ENCODE peak calls at places on chromosomes 12 and 14, in four cellular contexts. N is HFFc6, H is cardiac fibroblast, E is AG04450. D is an unnamed sample.

GRCh38 chr14:24334431-24335271 is at the start of gene ADCY4:
- DNase-seq in N (no peak), H (peak; percentile 18), E (no peak), D (no peak)

GRCh38 chr12:65311260-65311659 is 32.8 kb downstream of the MSRB3 start:
- DNase-seq in E (no peak), N (no peak), H (no peak), D (no peak)

GRCh38 chr12:116087962-116088361 is 189.5 kb downstream of the MED13L start:
- DNase-seq in H (no peak), E (no peak), N (no peak), D (no peak)

GRCh38 chr14:90740081-90740480 is 76.1 kb downstream of the TTC7B start:
- DNase-seq in E (no peak), N (no peak), H (no peak), D (no peak)

GRCh38 chr12:3538691-3539030 is 47.7 kb downstream of the PRMT8 start:
- DNase-seq in H (no peak), N (no peak), E (no peak), D (no peak)

GRCh38 chr12:125028106-125028505 is 34.7 kb downstream of the BRI3BP start:
- DNase-seq in N (no peak), H (no peak), E (no peak), D (no peak)

GRCh38 chr12:120534703-120535655 is 823 bp downstream of the RNF10 start:
- DNase-seq in N (peak; percentile 70), H (peak; percentile 87), E (peak; percentile 55), D (peak; percentile 58)

GRCh38 chr12:47730341-47730744 is 5.1 kb upstream of the ENDOU start:
- DNase-seq in H (peak; percentile 14), E (no peak), N (peak; percentile 54), D (no peak)

GRCh38 chr12:55060470-55060869 is 40.7 kb downstream of the NEUROD4 start:
- DNase-seq in E (no peak), H (no peak), N (no peak), D (no peak)

GRCh38 chr14:95431199-95432145 is 85.0 kb downstream of the SYNE3 start:
- DNase-seq in H (peak; percentile 60), N (no peak), E (no peak), D (no peak)

GRCh38 chr12:124099661-124100060 is 126.6 kb downstream of the ZNF664 start:
- DNase-seq in E (no peak), H (no peak), N (no peak), D (no peak)

GRCh38 chr12:1594045-1594294 is 411 bp downstream of the FBXL14 start:
- DNase-seq in H (peak; percentile 59), N (peak; percentile 51), E (no peak), D (no peak)

GRCh38 chr12:114916124-114916523 is 232.1 kb upstream of the TBX3 start:
- DNase-seq in E (no peak), H (peak; percentile 83), N (peak; percentile 90), D (no peak)

GRCh38 chr14:32694795-32695449 is 243.8 kb upstream of the NPAS3 start:
- DNase-seq in H (no peak), E (no peak), N (no peak), D (no peak)

GRCh38 chr12:120321382-120322202 is 6.0 kb downstream of the PLA2G1B start:
- DNase-seq in N (no peak), H (no peak), E (no peak), D (no peak)

GRCh38 chr14:68377459-68377858 is 415.4 kb downstream of the ZFP36L1 start:
- DNase-seq in E (no peak), H (peak; percentile 60), N (no peak), D (no peak)

GRCh38 chr12:47033081-47033480 is 46.3 kb upstream of the PCED1B start:
- DNase-seq in N (no peak), E (no peak), H (peak; percentile 57), D (no peak)

GRCh38 chr12:109558374-109559199 is 14.7 kb downstream of the MMAB start:
- DNase-seq in N (no peak), H (no peak), E (no peak), D (no peak)

GRCh38 chr12:127883013-127883412 is 384.0 kb upstream of the TMEM132C start:
- DNase-seq in E (no peak), N (no peak), H (no peak), D (no peak)

GRCh38 chr12:103748002-103748401 is 93.0 kb downstream of the NT5DC3 start:
- DNase-seq in E (no peak), H (no peak), N (no peak), D (no peak)

GRCh38 chr12:104632724-104633181 is 176.0 kb downstream of the CHST11 start:
- DNase-seq in H (peak; percentile 36), E (peak; percentile 26), N (no peak), D (no peak)

GRCh38 chr12:118827047-118827446 is 154.3 kb upstream of the SRRM4 start:
- DNase-seq in N (no peak), E (no peak), H (no peak), D (no peak)

GRCh38 chr12:21813125-21813524 is 38.6 kb upstream of the KCNJ8 start:
- DNase-seq in N (no peak), E (no peak), H (no peak), D (no peak)

GRCh38 chr14:24231263-24232120 is 675 bp downstream of the NEDD8 start:
- DNase-seq in H (no peak), E (no peak), N (no peak), D (no peak)

GRCh38 chr14:31510222-31510621 is 22.4 kb upstream of the GPR33 start:
- DNase-seq in E (no peak), N (no peak), H (peak; percentile 47), D (no peak)

GRCh38 chr14:102095231-102095870 is 8.5 kb upstream of the HSP90AA1 start:
- DNase-seq in H (peak; percentile 39), E (no peak), N (peak; percentile 23), D (no peak)

GRCh38 chr14:88106377-88106776 is 101.4 kb downstream of the GPR65 start:
- DNase-seq in N (no peak), H (no peak), E (no peak), D (no peak)

GRCh38 chr12:98372340-98373018 is 142.9 kb upstream of the TMPO start:
- DNase-seq in N (no peak), H (no peak), E (no peak), D (no peak)

GRCh38 chr14:65940056-65940735 is 527.7 kb downstream of the FUT8 start:
- DNase-seq in E (no peak), H (peak; percentile 11), N (no peak), D (no peak)

GRCh38 chr14:94227029-94227428 is 52.9 kb downstream of the PPP4R4 start:
- DNase-seq in E (peak; percentile 4), H (peak; percentile 25), N (no peak), D (no peak)

GRCh38 chr12:88251798-88252197 is 109.7 kb downstream of the TMTC3 start:
- DNase-seq in H (no peak), E (no peak), N (no peak), D (no peak)

GRCh38 chr12:20497707-20498106 is 129.4 kb downstream of the PDE3A start:
- DNase-seq in N (no peak), H (no peak), E (no peak), D (no peak)

GRCh38 chr14:76716285-76716684 is 45.0 kb upstream of the VASH1 start:
- DNase-seq in N (no peak), E (no peak), H (no peak), D (no peak)

GRCh38 chr12:9367828-9368227 is 159.6 kb upstream of the PZP start:
- DNase-seq in E (no peak), N (no peak), H (no peak), D (no peak)

GRCh38 chr14:99779751-99780150 is 13.5 kb upstream of the EML1 start:
- DNase-seq in H (peak; percentile 86), N (peak; percentile 87), E (no peak), D (no peak)

GRCh38 chr12:100927825-100928224 is 133.2 kb downstream of the ANO4 start:
- DNase-seq in H (peak; percentile 75), E (peak; percentile 47), N (peak; percentile 44), D (no peak)

DNA sequence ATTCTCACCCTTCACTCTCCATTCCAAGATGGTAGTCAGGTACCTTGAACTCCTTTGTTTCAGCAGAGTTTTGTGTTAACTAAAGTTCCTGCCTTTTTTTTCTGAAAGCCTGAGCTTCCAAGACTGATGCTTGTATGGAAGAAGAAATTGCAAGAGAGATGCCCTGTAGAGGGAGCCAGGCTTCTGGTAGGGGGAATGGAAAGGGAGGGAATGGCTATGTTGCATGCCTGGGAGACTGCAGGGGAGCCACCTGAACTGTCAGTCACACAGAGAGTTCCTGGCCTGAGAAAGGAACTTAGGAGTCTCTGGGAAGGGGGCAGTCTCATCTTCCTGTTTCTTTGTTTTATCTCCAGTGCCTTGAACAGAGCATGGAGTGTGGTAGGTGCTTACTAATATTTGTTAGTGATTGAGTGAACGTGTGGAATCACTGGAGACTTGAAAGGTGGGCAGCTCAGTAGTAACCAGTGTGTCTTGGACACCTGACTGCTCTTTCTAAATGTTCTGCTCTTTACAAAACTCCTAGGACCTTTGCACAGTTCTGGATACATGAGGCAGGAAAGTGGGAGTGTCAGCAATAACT is 132.2 kb downstream of the ANO4 start:
- DNase-seq in E (no peak), H (peak; percentile 20), N (peak; percentile 28), D (no peak)
- TF ChIP-seq CTCF in E (peak; percentile 54), H (peak; percentile 39), N (peak; percentile 60), D (no peak)

GRCh38 chr14:86654558-86655184 is 1124.7 kb downstream of the FLRT2 start:
- DNase-seq in H (peak; percentile 46), N (peak; percentile 16), E (no peak), D (peak; percentile 33)
- TF ChIP-seq CTCF in H (peak; percentile 31), N (peak; percentile 77), E (peak; percentile 44), D (peak; percentile 62)

DNA sequence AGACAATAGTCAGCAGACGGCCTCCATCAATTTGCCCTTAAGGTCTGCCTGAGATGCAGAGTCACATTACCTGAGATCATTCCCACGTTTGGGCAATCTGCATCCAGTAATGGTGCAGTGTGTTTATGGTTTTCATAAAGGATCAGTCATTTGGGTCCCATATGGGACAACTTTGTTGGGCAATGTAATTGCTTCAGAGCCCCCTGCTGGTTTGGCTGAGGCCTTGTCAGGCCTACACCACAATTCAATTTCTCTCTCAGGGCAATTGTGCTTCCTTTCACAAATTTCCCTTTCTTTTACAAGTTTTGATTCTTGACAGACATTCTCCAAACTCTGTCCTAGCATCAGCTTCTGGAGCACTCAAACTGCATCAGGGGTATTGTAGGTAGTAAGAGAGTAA is 191.2 kb upstream of the SSTR1 start:
- DNase-seq in E (no peak), N (no peak), H (peak; percentile 6), D (no peak)
- TF ChIP-seq CTCF in E (peak; percentile 33), N (peak; percentile 71), H (peak; percentile 23), D (no peak)

DNA sequence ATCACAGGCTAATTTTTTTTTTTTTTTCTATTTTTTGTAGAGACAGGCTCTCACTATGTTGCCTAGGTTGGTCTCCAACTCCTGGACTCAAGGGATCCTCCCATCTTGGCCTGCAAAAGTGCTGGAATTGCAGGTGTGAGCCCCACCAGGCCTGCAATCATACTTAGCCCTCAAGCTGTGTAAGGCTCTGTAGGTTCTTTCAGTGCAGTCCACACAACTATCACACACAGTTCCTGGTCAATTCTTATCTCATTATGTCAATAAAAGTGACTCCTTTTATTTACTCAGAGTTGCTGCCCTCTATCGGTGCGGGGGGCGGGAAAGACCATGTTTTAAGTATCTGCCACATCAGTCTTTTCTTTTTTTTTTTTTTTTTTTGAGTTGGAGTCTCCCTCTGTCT is 29.0 kb downstream of the SLC2A3 start:
- DNase-seq in N (no peak), E (no peak), H (peak; percentile 66), D (no peak)
- TF ChIP-seq CTCF in N (peak; percentile 53), E (peak; percentile 58), H (peak; percentile 49), D (no peak)

D was measured in natural killer cell.